ENCODE peak calls at places on chromosomes 6 and 20, in ten cellular contexts. D is right cardiac atrium; S is CD8-positive, alpha-beta T cell; G is fibroblast of lung; Y is IMR-90; E is astrocyte of the cerebellum; F is mucosa of descending colon; O is HL-60; K is dorsolateral prefrontal cortex; H is H7. R is an unnamed sample.

GRCh38 chr6:20909621-20910020 is 375.4 kb downstream of the CDKAL1 start:
- DNase-seq in D (no peak), S (no peak), G (no peak), Y (no peak), E (no peak), F (no peak), O (no peak), K (no peak), H (no peak), R (no peak)

GRCh38 chr20:52212943-52213342 is 21.4 kb upstream of the ZFP64 start:
- DNase-seq in D (no peak), S (no peak), G (no peak), Y (no peak), E (no peak), F (no peak), O (no peak), K (no peak), H (no peak), R (no peak)

GRCh38 chr6:166678426-166678825 is 51.4 kb upstream of the RPS6KA2 start:
- DNase-seq in D (no peak), S (no peak), G (peak), Y (peak), E (no peak), F (peak), O (no peak), K (no peak), H (no peak), R (no peak)

GRCh38 chr6:150560004-150560883 is 39.4 kb upstream of the PLEKHG1 start:
- DNase-seq in D (no peak), S (no peak), G (no peak), Y (no peak), E (no peak), F (no peak), O (no peak), K (no peak), H (no peak), R (no peak)

GRCh38 chr20:57175397-57176010 is 90.9 kb downstream of the BMP7 start:
- DNase-seq in D (no peak), S (no peak), G (no peak), Y (no peak), E (no peak), F (no peak), O (no peak), K (no peak), H (no peak), R (no peak)

GRCh38 chr20:36792422-36792821 is 18.9 kb upstream of the DSN1 start:
- DNase-seq in D (peak), S (no peak), G (peak), Y (peak), E (peak), F (peak), O (no peak), K (no peak), H (peak), R (no peak)

GRCh38 chr6:15316754-15317153 is 70.9 kb downstream of the JARID2 start:
- DNase-seq in D (no peak), S (no peak), G (no peak), Y (no peak), E (no peak), F (no peak), O (no peak), K (no peak), H (no peak), R (no peak)

GRCh38 chr6:130575971-130576370 is 210.2 kb downstream of the TMEM200A start:
- DNase-seq in D (no peak), S (peak), G (no peak), Y (no peak), E (no peak), F (peak), O (no peak), K (no peak), H (no peak), R (no peak)

GRCh38 chr20:34066476-34067090 is 45.5 kb downstream of the EIF2S2 start:
- DNase-seq in D (no peak), S (no peak), G (no peak), Y (peak), E (peak), F (peak), O (no peak), K (no peak), H (no peak), R (no peak)

GRCh38 chr6:142774292-142774691 is 170.7 kb downstream of the HIVEP2 start:
- DNase-seq in D (no peak), S (no peak), G (no peak), Y (no peak), E (no peak), F (peak), O (no peak), K (no peak), H (no peak), R (no peak)

GRCh38 chr20:20624914-20625313 is 87.5 kb downstream of the RALGAPA2 start:
- DNase-seq in D (no peak), S (no peak), G (no peak), Y (no peak), E (no peak), F (no peak), O (no peak), K (no peak), H (no peak), R (no peak)

GRCh38 chr6:134819858-134820495 is 129.9 kb downstream of the ALDH8A1 start:
- DNase-seq in D (no peak), S (no peak), G (no peak), Y (no peak), E (no peak), F (no peak), O (no peak), K (no peak), H (no peak), R (no peak)

GRCh38 chr20:5848711-5849505 is 98.7 kb downstream of the SHLD1 start:
- DNase-seq in D (no peak), S (no peak), G (peak), Y (peak), E (peak), F (no peak), O (no peak), K (no peak), H (no peak), R (peak)

GRCh38 chr6:147371325-147371724 is 137.2 kb upstream of the SAMD5 start:
- DNase-seq in D (no peak), S (no peak), G (no peak), Y (no peak), E (no peak), F (no peak), O (no peak), K (no peak), H (no peak), R (no peak)

GRCh38 chr6:69732045-69732444 is 64.8 kb downstream of the LMBRD1 start:
- DNase-seq in D (no peak), S (no peak), G (no peak), Y (peak), E (no peak), F (no peak), O (no peak), K (no peak), H (no peak), R (no peak)

GRCh38 chr6:159899994-159900745 is 9.4 kb downstream of the MAS1 start:
- DNase-seq in D (no peak), S (no peak), G (peak), Y (peak), E (peak), F (no peak), O (no peak), K (no peak), H (no peak), R (no peak)

GRCh38 chr20:36149469-36149868 is 5.1 kb upstream of the EPB41L1 start:
- DNase-seq in D (peak), S (no peak), G (no peak), Y (no peak), E (no peak), F (no peak), O (no peak), K (no peak), H (no peak), R (peak)

GRCh38 chr6:41965429-41966213 is 24.0 kb upstream of the CCND3 start:
- DNase-seq in D (no peak), S (no peak), G (peak), Y (no peak), E (no peak), F (no peak), O (no peak), K (no peak), H (peak), R (no peak)

GRCh38 chr6:147260091-147260490 is 55.9 kb downstream of the STXBP5 start:
- DNase-seq in D (no peak), S (no peak), G (no peak), Y (no peak), E (no peak), F (no peak), O (no peak), K (no peak), H (no peak), R (no peak)

GRCh38 chr6:4776493-4776966 is 326 bp downstream of the CDYL start:
- DNase-seq in D (no peak), S (peak), G (no peak), Y (no peak), E (no peak), F (peak), O (peak), K (no peak), H (peak), R (no peak)

GRCh38 chr6:35038076-35038475 is 103.1 kb downstream of the TCP11 start:
- DNase-seq in D (no peak), S (no peak), G (peak), Y (no peak), E (no peak), F (no peak), O (no peak), K (no peak), H (no peak), R (no peak)

GRCh38 chr20:33846291-33846916 is 35.3 kb downstream of the CHMP4B start:
- DNase-seq in D (peak), S (no peak), G (peak), Y (peak), E (peak), F (no peak), O (no peak), K (no peak), H (peak), R (no peak)

GRCh38 chr20:62227977-62228958 is 8.2 kb upstream of the HRH3 start:
- DNase-seq in D (peak), S (no peak), G (no peak), Y (no peak), E (no peak), F (peak), O (no peak), K (no peak), H (peak), R (no peak)

GRCh38 chr6:134324766-134325165 is 6.9 kb upstream of the SGK1 start:
- DNase-seq in D (no peak), S (no peak), G (no peak), Y (no peak), E (no peak), F (no peak), O (no peak), K (no peak), H (no peak), R (no peak)

GRCh38 chr6:27126815-27127537 is 120.5 kb upstream of the PRSS16 start:
- DNase-seq in D (peak), S (peak), G (peak), Y (peak), E (peak), F (peak), O (peak), K (peak), H (peak), R (peak)

GRCh38 chr6:152721956-152722355 is 24.3 kb downstream of the MYCT1 start:
- DNase-seq in D (no peak), S (no peak), G (no peak), Y (no peak), E (no peak), F (no peak), O (no peak), K (no peak), H (no peak), R (no peak)

GRCh38 chr6:138035070-138035469 is 72.1 kb downstream of the PERP start:
- DNase-seq in D (no peak), S (no peak), G (no peak), Y (no peak), E (no peak), F (no peak), O (no peak), K (no peak), H (no peak), R (no peak)

GRCh38 chr6:130494745-130495144 is 128.9 kb downstream of the TMEM200A start:
- DNase-seq in D (no peak), S (no peak), G (peak), Y (peak), E (no peak), F (no peak), O (no peak), K (no peak), H (no peak), R (no peak)

GRCh38 chr6:113447088-113447831 is 409.9 kb upstream of the MARCKS start:
- DNase-seq in D (no peak), S (no peak), G (peak), Y (peak), E (peak), F (peak), O (peak), K (no peak), H (no peak), R (no peak)

GRCh38 chr6:20241102-20241501 is 28.8 kb upstream of the MBOAT1 start:
- DNase-seq in D (no peak), S (no peak), G (no peak), Y (no peak), E (no peak), F (no peak), O (no peak), K (no peak), H (no peak), R (no peak)

GRCh38 chr6:3013486-3013885 is 13.8 kb downstream of the NQO2 start:
- DNase-seq in D (no peak), S (no peak), G (peak), Y (peak), E (no peak), F (no peak), O (peak), K (no peak), H (peak), R (peak)

GRCh38 chr6:134835998-134836397 is 113.9 kb downstream of the ALDH8A1 start:
- DNase-seq in D (no peak), S (no peak), G (peak), Y (peak), E (no peak), F (no peak), O (no peak), K (no peak), H (no peak), R (no peak)

GRCh38 chr6:100257661-100258395 is 206.9 kb downstream of the SIM1 start:
- DNase-seq in D (no peak), S (no peak), G (peak), Y (peak), E (peak), F (no peak), O (no peak), K (no peak), H (no peak), R (no peak)

GRCh38 chr6:36224918-36225461 is 28.4 kb downstream of the BRPF3 start:
- DNase-seq in D (no peak), S (no peak), G (no peak), Y (no peak), E (no peak), F (no peak), O (peak), K (no peak), H (no peak), R (peak)

GRCh38 chr20:45412653-45413052 is 3.3 kb upstream of the PIGT start:
- DNase-seq in D (no peak), S (no peak), G (no peak), Y (no peak), E (no peak), F (no peak), O (no peak), K (no peak), H (no peak), R (no peak)

GRCh38 chr6:16748028-16748319 is 13.3 kb downstream of the ATXN1 start:
- DNase-seq in D (no peak), S (no peak), G (no peak), Y (no peak), E (no peak), F (no peak), O (no peak), K (no peak), H (no peak), R (no peak)

GRCh38 chr6:145036848-145037567 is 698.3 kb downstream of the EPM2A start:
- DNase-seq in D (no peak), S (no peak), G (peak), Y (peak), E (no peak), F (no peak), O (no peak), K (no peak), H (no peak), R (peak)

GRCh38 chr6:21597706-21598273 is 4.2 kb downstream of the SOX4 start:
- DNase-seq in D (no peak), S (no peak), G (no peak), Y (no peak), E (no peak), F (peak), O (no peak), K (no peak), H (peak), R (no peak)

DNA sequence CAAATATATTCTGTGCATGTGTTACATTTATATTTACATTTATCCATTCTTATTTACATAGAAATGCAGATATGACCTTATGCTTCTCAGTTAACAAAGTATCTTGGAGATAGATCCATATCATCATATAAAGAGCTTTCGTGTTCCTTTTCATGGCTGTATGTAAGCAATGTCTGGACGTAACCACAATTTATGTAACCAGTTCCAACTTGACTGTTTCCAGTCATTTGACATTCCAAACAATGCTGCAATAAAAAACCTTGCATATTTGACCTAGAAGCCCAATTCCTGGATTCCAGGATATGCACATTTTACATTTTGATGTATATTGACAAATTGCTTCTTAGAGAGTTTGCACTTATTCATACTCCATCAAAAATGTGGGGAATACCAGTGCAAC is 113.7 kb upstream of the F13A1 start:
- DNase-seq in D (no peak), S (no peak), G (no peak), Y (no peak), E (no peak), F (no peak), O (no peak), K (no peak), H (no peak), R (no peak)
- H3K4me3 ChIP-seq in D (no peak), S (no peak), G (no peak), Y (no peak), E (no peak), F (no peak), O (no peak), K (no peak), H (no peak), R (no peak)

GRCh38 chr6:97305676-97306075 is 22.7 kb upstream of the MMS22L start:
- DNase-seq in D (no peak), S (no peak), G (no peak), Y (no peak), E (no peak), F (no peak), O (no peak), K (no peak), H (peak), R (no peak)
- H3K4me3 ChIP-seq in D (no peak), S (no peak), G (no peak), Y (no peak), E (no peak), F (no peak), O (no peak), K (peak), H (no peak), R (no peak)

GRCh38 chr20:50378170-50379000 is 131.8 kb upstream of the PTPN1 start:
- DNase-seq in D (no peak), S (no peak), G (no peak), Y (peak), E (no peak), F (no peak), O (no peak), K (no peak), H (no peak), R (no peak)

GRCh38 chr20:50379991-50380696 is 130.0 kb upstream of the PTPN1 start:
- DNase-seq in D (no peak), S (no peak), G (no peak), Y (no peak), E (no peak), F (no peak), O (no peak), K (no peak), H (no peak), R (no peak)

GRCh38 chr20:50380697-50381040 is 129.5 kb upstream of the PTPN1 start:
- DNase-seq in D (peak), S (no peak), G (peak), Y (peak), E (no peak), F (no peak), O (no peak), K (no peak), H (no peak), R (no peak)

GRCh38 chr20:50381053-50381732 is 129.0 kb upstream of the PTPN1 start:
- DNase-seq in D (no peak), S (no peak), G (no peak), Y (no peak), E (no peak), F (no peak), O (no peak), K (no peak), H (no peak), R (no peak)

GRCh38 chr20:50379049-50379990 is 130.9 kb upstream of the PTPN1 start:
- DNase-seq in D (peak), S (no peak), G (peak), Y (peak), E (peak), F (peak), O (peak), K (no peak), H (no peak), R (peak)
- H3K4me3 ChIP-seq in D (peak), S (no peak), G (peak), Y (no peak), E (no peak), F (no peak), O (peak), K (no peak), H (no peak), R (no peak)

GRCh38 chr6:89357390-89357789 is 4.9 kb upstream of the UBE2J1 start:
- DNase-seq in D (no peak), S (no peak), G (no peak), Y (no peak), E (no peak), F (no peak), O (peak), K (no peak), H (no peak), R (no peak)

GRCh38 chr6:89353702-89354392 is 1.3 kb upstream of the UBE2J1 start:
- DNase-seq in D (no peak), S (no peak), G (no peak), Y (no peak), E (no peak), F (no peak), O (no peak), K (no peak), H (peak), R (no peak)

GRCh38 chr6:89359561-89359960 is 7.0 kb upstream of the UBE2J1 start:
- DNase-seq in D (no peak), S (no peak), G (no peak), Y (no peak), E (no peak), F (no peak), O (no peak), K (no peak), H (no peak), R (no peak)

GRCh38 chr6:89355511-89356185 is 3.1 kb upstream of the UBE2J1 start:
- DNase-seq in D (no peak), S (no peak), G (no peak), Y (no peak), E (no peak), F (no peak), O (no peak), K (no peak), H (no peak), R (no peak)

GRCh38 chr6:89356644-89357043 is 4.1 kb upstream of the UBE2J1 start:
- DNase-seq in D (no peak), S (no peak), G (no peak), Y (no peak), E (no peak), F (no peak), O (no peak), K (no peak), H (no peak), R (no peak)
- H3K4me3 ChIP-seq in D (no peak), S (no peak), G (no peak), Y (no peak), E (no peak), F (no peak), O (no peak), K (no peak), H (no peak), R (no peak)

GRCh38 chr6:48775157-48775556 is 664.2 kb upstream of the PTCHD4 start:
- DNase-seq in D (no peak), S (no peak), G (peak), Y (peak), E (no peak), F (no peak), O (no peak), K (no peak), H (no peak), R (no peak)

GRCh38 chr6:48782230-48782629 is 671.2 kb upstream of the PTCHD4 start:
- DNase-seq in D (no peak), S (no peak), G (no peak), Y (no peak), E (no peak), F (no peak), O (no peak), K (no peak), H (no peak), R (no peak)

GRCh38 chr6:48774276-48774675 is 663.3 kb upstream of the PTCHD4 start:
- DNase-seq in D (no peak), S (no peak), G (no peak), Y (no peak), E (no peak), F (no peak), O (no peak), K (no peak), H (no peak), R (no peak)

DNA sequence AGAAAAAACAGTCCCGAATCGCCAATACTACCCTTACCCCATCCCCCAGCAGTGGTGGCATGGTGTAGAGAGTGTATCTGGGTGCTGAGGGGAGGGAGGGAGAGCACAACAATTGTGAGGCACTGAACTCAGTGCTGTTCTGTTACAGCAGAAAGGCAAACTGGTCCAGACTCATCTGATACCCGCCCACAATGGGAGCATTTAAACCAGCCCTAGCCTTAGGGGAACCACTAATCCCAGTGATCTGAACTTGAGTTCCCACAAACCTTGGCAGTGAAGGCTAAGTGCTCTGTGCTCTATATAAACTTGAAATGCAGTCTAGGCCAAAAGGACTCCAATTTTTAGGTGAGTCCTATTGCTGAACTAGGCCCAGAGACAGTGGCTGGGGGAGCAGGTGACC is 666.4 kb upstream of the PTCHD4 start:
- DNase-seq in D (no peak), S (no peak), G (no peak), Y (no peak), E (no peak), F (no peak), O (no peak), K (no peak), H (no peak), R (no peak)
- H3K4me3 ChIP-seq in D (no peak), S (no peak), G (no peak), Y (no peak), E (no peak), F (no peak), O (no peak), K (no peak), H (no peak), R (no peak)

GRCh38 chr6:92341224-92341623 is 1078.1 kb downstream of the EPHA7 start:
- DNase-seq in D (no peak), S (no peak), G (peak), Y (peak), E (no peak), F (no peak), O (no peak), K (no peak), H (no peak), R (no peak)
- H3K4me3 ChIP-seq in D (no peak), S (no peak), G (no peak), Y (no peak), E (no peak), F (no peak), O (no peak), K (no peak), H (no peak), R (no peak)

GRCh38 chr6:136549359-136550044 is 720 bp downstream of the MAP7 start:
- DNase-seq in D (peak), S (no peak), G (no peak), Y (no peak), E (no peak), F (peak), O (no peak), K (no peak), H (no peak), R (peak)
- H3K4me3 ChIP-seq in D (peak), S (peak), G (peak), Y (peak), E (peak), F (peak), O (peak), K (peak), H (peak), R (peak)

R was measured in adrenal gland.